ENCODE peak calls at places on chromosomes 12 and 14, in six cellular contexts. S is H1, W is GM12878, P is GM12892, V is HepG2, D is K562. E is an unnamed sample.

GRCh38 chr14:98217530-98217929 is 1054.5 kb downstream of the BCL11B start:
- DNase-seq in S (no peak), W (no peak), P (no peak), V (no peak), D (no peak), E (no peak)

GRCh38 chr14:21014761-21015190 is 10.1 kb downstream of the NDRG2 start:
- DNase-seq in S (peak), W (peak), P (no peak), V (peak), D (peak), E (no peak)

GRCh38 chr12:59808317-59808910 is 212.6 kb downstream of the SLC16A7 start:
- DNase-seq in S (no peak), W (no peak), P (peak), V (peak), D (no peak), E (peak)

GRCh38 chr14:91996951-91997371 is 42.9 kb downstream of the TRIP11 start:
- DNase-seq in S (no peak), W (no peak), P (no peak), V (peak), D (peak), E (no peak)

GRCh38 chr14:77301103-77301502 is 19.6 kb downstream of the POMT2 start:
- DNase-seq in S (peak), W (no peak), P (peak), V (peak), D (peak), E (peak)

GRCh38 chr12:99984271-99985128 is at the start of gene ANKS1B:
- DNase-seq in S (peak), W (no peak), P (peak), V (no peak), D (peak), E (peak)

GRCh38 chr12:31732926-31733548 is 4.2 kb upstream of the AMN1 start:
- DNase-seq in S (no peak), W (peak), P (no peak), V (peak), D (peak), E (no peak)

GRCh38 chr14:65472189-65472588 is 59.7 kb downstream of the FUT8 start:
- DNase-seq in S (no peak), W (no peak), P (no peak), V (no peak), D (no peak), E (no peak)

GRCh38 chr12:21852251-21852650 is 77.7 kb upstream of the KCNJ8 start:
- DNase-seq in S (no peak), W (no peak), P (no peak), V (no peak), D (no peak), E (no peak)

GRCh38 chr12:7868391-7868790 is 4.3 kb downstream of the SLC2A14 start:
- DNase-seq in S (no peak), W (no peak), P (no peak), V (no peak), D (no peak), E (no peak)

GRCh38 chr14:28142400-28143015 is 624.1 kb upstream of the FOXG1 start:
- DNase-seq in S (no peak), W (no peak), P (no peak), V (no peak), D (no peak), E (no peak)

GRCh38 chr14:67512463-67513134 is 20.5 kb upstream of the PLEKHH1 start:
- DNase-seq in S (no peak), W (no peak), P (no peak), V (no peak), D (no peak), E (no peak)

GRCh38 chr14:54676822-54677708 is 110.1 kb downstream of the SAMD4A start:
- DNase-seq in S (peak), W (no peak), P (no peak), V (no peak), D (no peak), E (no peak)

GRCh38 chr14:32576088-32576795 is 247.1 kb downstream of the AKAP6 start:
- DNase-seq in S (no peak), W (no peak), P (no peak), V (peak), D (peak), E (no peak)

DNA sequence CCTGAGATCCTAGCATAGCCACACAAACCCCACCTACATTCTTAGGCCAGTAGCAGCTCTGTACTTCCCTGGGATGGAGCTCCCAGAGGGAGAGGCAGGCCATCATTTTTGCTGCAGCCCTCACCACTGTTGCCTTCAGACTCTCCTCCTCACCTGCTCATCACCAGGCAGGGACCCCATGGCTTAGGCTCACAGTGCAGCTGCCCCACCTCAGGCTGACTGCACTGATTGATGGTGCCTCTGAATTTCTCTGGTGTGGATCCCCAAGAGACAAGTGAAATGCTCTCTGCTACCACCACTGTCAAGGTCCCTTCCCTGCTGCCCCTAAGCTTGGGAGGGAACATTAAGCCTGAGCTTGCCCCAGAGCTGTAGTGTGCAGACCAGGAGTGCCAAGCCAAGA is 76.2 kb downstream of the TMTC3 start:
- DNase-seq in S (no peak), W (no peak), P (no peak), V (no peak), D (no peak), E (no peak)
- TF ChIP-seq POLR2A in S (no peak), W (no peak), P (no peak), V (no peak), D (no peak), E (no peak)

DNA sequence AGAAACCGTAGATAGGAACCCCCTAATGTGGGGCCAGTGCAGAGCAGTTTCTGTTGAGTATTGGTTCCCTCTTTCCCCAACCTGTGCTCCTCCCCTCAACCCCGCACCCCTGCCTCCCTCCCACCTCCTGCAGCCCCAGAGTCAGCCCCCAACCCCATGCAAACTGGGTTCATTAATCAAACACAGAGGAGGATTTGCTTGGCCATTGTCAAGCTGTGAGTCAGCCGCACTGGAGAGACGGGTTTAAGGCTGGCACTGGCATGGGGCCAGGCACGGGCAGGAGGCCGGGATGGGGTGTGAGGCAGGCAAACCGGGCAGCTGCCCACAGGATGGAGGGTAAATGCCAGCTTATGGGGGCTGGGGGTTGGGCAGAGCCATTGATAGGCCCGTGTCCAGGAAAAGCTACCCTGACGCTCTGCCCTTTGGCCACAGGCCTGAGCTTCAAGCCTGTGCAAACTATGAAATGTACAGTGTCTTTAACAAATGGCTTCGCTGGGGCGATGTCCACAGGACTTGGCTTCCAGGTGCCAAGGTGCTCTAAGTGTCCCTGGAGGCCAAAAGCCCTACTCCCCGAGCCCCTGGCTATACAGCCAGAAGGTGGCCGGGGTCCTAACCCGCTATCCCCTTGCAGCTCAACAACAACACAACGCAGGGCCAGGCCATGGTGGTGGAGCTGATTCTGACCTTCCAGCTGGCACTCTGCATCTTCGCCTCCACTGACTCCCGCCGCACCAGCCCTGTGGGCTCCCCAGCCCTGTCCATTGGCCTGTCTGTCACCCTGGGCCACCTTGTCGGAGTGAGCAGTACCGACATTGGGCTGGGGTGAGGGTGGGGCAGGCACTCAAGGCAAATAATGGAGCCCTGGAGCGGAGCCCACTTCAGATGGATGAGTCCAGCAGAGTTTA is 1.4 kb downstream of the AQP5 start:
- DNase-seq in S (no peak), W (no peak), P (no peak), V (no peak), D (no peak), E (no peak)
- TF ChIP-seq TAF1 in S (no peak), W (no peak), P (no peak), V (no peak), D (no peak), E (no peak)

GRCh38 chr14:104977681-104978647 is at the start of gene AHNAK2:
- DNase-seq in S (peak), W (no peak), P (no peak), V (peak), D (peak), E (peak)
- TF ChIP-seq POLR2A in S (no peak), W (no peak), P (no peak), V (no peak), D (no peak), E (no peak)

GRCh38 chr12:29763301-29763683 is 20.4 kb downstream of the TMTC1 start:
- DNase-seq in S (no peak), W (no peak), P (no peak), V (no peak), D (no peak), E (no peak)

GRCh38 chr12:29768372-29768771 is 15.4 kb downstream of the TMTC1 start:
- DNase-seq in S (no peak), W (no peak), P (no peak), V (no peak), D (no peak), E (no peak)

GRCh38 chr12:29756741-29757390 is 26.9 kb downstream of the TMTC1 start:
- DNase-seq in S (no peak), W (no peak), P (no peak), V (no peak), D (no peak), E (no peak)

GRCh38 chr12:29759950-29760349 is 23.8 kb downstream of the TMTC1 start:
- DNase-seq in S (no peak), W (no peak), P (no peak), V (no peak), D (no peak), E (no peak)

DNA sequence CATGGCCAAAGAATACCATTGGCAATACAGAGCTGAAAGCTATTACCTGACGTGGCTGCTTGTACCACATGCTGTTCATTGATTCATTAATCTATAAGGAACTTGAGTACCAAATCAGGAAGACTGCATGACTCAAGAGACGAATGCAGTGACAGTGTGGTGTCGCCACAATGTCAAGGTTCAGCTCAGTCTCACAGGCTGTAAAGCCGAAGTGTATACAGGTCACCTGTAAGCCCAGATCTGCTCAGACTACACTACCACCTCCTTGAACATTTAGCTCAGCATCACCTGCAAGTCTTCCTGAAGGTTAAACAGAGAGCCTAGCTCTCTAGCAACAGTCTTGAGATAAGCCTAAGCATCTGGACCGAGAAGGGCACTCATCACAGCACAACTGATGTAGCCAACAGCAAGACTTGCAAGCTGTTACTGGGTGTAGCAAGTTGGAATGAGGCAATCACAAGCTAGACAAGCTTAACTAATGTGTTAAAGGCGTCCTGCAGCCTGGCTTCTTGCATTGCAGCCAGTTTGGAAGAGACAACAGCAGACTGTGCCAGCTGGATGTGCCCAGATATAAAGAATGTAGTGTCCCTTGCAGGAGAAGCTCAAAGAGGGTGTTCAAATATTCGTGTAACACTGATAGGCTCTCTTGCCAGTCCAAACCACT is 21.0 kb downstream of the TMTC1 start:
- DNase-seq in S (no peak), W (no peak), P (no peak), V (no peak), D (no peak), E (no peak)
- TF ChIP-seq TAF1 in S (no peak), W (no peak), P (no peak), V (no peak), D (no peak), E (no peak)

DNA sequence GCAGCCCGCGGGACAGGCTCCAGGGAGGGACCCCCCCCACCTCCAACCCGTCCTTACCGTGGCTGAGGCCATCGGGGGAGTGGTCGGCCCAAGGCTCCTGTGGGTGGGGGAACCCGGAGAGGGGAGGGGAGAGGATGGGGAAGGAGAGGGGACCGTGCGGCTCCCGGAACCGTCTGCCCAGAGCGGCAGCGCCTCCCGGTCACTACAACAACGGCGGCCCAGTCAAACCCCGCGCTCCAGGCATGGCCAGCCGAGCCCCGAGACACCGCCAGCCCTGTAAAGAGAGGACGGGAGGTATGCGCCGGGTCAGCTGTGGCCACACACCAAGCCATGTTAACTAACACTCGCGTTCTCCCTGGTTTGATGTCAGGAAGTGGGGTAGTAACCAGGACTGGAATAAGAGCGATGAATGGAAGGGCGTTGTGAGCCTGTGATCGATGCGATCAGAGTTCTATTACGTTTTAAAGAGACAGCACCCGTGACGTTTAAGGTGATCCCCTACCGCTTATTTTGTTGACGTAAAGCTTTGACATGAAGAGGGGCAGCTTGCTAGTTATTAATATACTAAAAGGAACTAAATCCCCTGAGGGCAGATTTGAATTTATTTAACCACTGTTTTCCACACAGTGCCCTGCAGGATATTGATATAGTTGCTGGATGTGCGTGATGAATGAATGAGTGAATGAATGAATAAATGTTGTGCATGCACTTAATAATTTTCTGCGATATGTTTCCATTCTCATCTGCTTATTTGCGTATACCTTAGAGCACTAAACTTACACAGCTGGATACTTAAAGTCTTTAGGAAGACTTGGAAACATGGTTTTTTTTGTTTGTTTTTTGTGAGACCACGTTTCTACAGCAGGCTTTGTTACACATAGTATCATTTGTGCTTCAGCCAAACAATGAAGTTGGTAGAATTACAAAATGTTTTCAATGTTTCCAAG is at the start of gene POC1B:
- DNase-seq in S (peak), W (peak), P (peak), V (peak), D (peak), E (peak)
- TF ChIP-seq POLR2A in S (no peak), W (peak), P (peak), V (peak), D (peak), E (no peak)

GRCh38 chr14:93008381-93008780 is 85.4 kb downstream of the CHGA start:
- DNase-seq in S (no peak), W (no peak), P (no peak), V (no peak), D (peak), E (no peak)
- TF ChIP-seq TAF1 in S (no peak), W (no peak), P (no peak), V (no peak), D (no peak), E (no peak)

GRCh38 chr12:47079365-47079893 is at the start of gene PCED1B:
- DNase-seq in S (no peak), W (no peak), P (no peak), V (peak), D (peak), E (peak)
- TF ChIP-seq POLR2A in S (no peak), W (no peak), P (no peak), V (no peak), D (no peak), E (no peak)

DNA sequence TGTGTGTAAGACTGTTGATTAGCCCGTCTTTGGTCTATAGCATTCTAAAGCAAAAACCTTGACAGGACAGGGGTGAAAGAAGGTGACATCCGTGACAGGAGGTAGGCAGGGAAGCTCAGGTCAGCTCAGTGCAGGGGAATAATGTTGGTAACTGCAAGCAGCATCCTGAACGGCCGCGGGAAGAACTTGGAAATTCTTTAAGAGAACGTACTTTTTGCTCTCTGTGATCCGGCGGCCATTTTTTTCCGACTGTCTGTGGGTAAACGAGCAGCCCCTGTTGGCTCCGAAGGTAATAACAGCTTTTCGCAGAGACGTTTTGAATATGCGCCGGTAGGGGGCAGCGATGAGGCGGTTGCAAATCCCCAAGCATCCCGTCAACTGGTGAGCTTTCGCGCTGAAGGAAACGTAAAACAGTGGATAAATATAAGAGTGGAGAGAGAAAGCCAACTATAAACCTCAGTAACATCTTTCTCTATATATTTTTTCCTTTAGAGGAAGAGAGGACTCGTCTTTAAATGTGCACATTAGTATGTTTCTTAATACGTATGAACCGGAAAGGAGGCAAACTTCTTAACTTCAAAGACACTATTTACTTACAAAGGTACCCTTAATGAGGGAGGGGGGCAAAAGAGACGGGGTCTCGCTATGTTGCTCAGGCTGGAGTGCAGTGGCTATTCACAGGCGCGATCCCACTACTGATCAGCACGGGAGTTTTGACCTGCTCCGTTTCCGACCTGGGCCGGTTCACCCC is 9.5 kb upstream of the NEMF start:
- DNase-seq in S (peak), W (no peak), P (no peak), V (peak), D (peak), E (no peak)
- TF ChIP-seq TAF1 in S (peak), W (peak), P (peak), V (peak), D (peak), E (peak)

GRCh38 chr12:132955094-132955932 is 793 bp downstream of the ZNF605 start:
- DNase-seq in S (no peak), W (no peak), P (no peak), V (peak), D (no peak), E (no peak)
- TF ChIP-seq POLR2A in S (no peak), W (peak), P (no peak), V (peak), D (no peak), E (no peak)

DNA sequence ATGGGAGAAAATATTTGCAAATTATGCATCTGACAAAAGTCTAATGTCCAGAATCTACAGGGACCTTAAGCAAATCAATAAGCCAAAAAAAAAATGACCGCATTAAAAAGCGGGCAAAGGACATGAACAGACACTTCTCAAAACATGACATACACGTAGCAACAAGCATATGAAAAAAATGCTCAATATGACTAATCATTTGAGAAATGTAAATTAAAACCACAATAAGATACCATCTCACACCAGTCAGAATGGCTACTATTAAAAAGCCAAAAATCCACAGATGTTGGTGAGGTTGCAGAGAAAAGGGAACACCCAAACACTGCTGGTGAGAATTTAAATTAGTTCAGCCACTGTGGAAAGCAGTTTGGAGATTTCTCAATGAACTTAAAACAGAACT is 16.1 kb downstream of the PAWR start:
- DNase-seq in S (no peak), W (no peak), P (no peak), V (no peak), D (no peak), E (no peak)
- TF ChIP-seq TAF1 in S (no peak), W (no peak), P (no peak), V (no peak), D (no peak), E (no peak)